ENCODE peak calls at places on chromosomes 13 and 19, in eight cellular contexts. R, J, W, S, P, A, M and H are unnamed samples.

GRCh38 chr19:35085947-35086346 is 29.7 kb upstream of the FXYD3 start:
- DNase-seq in P (no peak), A (no peak), R (no peak), J (peak; percentile 73), S (no peak), W (no peak), M (no peak), H (no peak)

GRCh38 chr19:5038631-5039271 is 69.8 kb downstream of the KDM4B start:
- DNase-seq in P (peak; percentile 33), S (no peak), A (peak; percentile 47), M (peak; percentile 54), W (peak; percentile 33), R (no peak), J (peak; percentile 31), H (no peak)

GRCh38 chr19:15187026-15188007 is 13.5 kb downstream of the NOTCH3 start:
- DNase-seq in J (no peak), P (no peak), R (no peak), W (no peak), A (no peak), M (peak; percentile 61), S (peak; percentile 27), H (no peak)

GRCh38 chr19:4279530-4280422 is 710 bp downstream of the SHD start:
- DNase-seq in W (no peak), R (no peak), P (no peak), M (no peak), S (no peak), A (peak; percentile 27), J (no peak), H (no peak)

GRCh38 chr13:77833331-77833863 is 85.2 kb downstream of the EDNRB start:
- DNase-seq in S (no peak), A (peak; percentile 10), M (no peak), R (peak; percentile 57), P (no peak), W (peak; percentile 73), J (no peak), H (no peak)

GRCh38 chr19:5967994-5968430 is 9.9 kb downstream of the RANBP3 start:
- DNase-seq in W (peak; percentile 85), S (peak; percentile 74), P (peak; percentile 69), A (peak; percentile 79), M (peak; percentile 77), R (peak; percentile 88), J (peak; percentile 74), H (no peak)

GRCh38 chr19:1250374-1251232 is 2.2 kb downstream of the MIDN start:
- DNase-seq in M (peak; percentile 79), P (peak; percentile 77), W (peak; percentile 63), S (peak; percentile 82), R (peak; percentile 87), J (peak; percentile 78), A (peak; percentile 96), H (no peak)

GRCh38 chr19:34430738-34431625 is 2.8 kb downstream of the UBA2 start:
- DNase-seq in A (peak; percentile 66), S (peak; percentile 20), P (peak; percentile 26), J (peak; percentile 81), M (peak; percentile 20), W (peak; percentile 63), R (peak; percentile 65), H (no peak)

GRCh38 chr13:106133025-106133424 is 402.4 kb downstream of the EFNB2 start:
- DNase-seq in W (peak; percentile 51), R (no peak), J (no peak), A (no peak), M (no peak), S (no peak), P (no peak), H (no peak)

GRCh38 chr19:3375221-3376088 is 9.1 kb downstream of the NFIC start:
- DNase-seq in W (peak; percentile 64), P (no peak), A (no peak), M (no peak), S (no peak), R (no peak), J (no peak), H (no peak)

GRCh38 chr19:13037718-13038117 is 42.4 kb downstream of the NFIX start:
- DNase-seq in S (no peak), A (no peak), J (no peak), W (no peak), R (no peak), M (no peak), P (no peak), H (no peak)

GRCh38 chr19:13037161-13037560 is 41.9 kb downstream of the NFIX start:
- DNase-seq in M (no peak), P (no peak), W (peak; percentile 85), S (no peak), R (no peak), J (peak; percentile 29), A (no peak), H (no peak)

GRCh38 chr19:13040232-13040915 is 45.1 kb downstream of the NFIX start:
- DNase-seq in J (no peak), A (no peak), R (no peak), M (no peak), P (no peak), S (no peak), W (peak; percentile 34), H (no peak)

GRCh38 chr19:13039211-13039789 is 44.0 kb downstream of the NFIX start:
- DNase-seq in J (no peak), W (no peak), A (no peak), S (no peak), R (no peak), P (no peak), M (no peak), H (no peak)

GRCh38 chr19:13038306-13039210 is 43.3 kb downstream of the NFIX start:
- DNase-seq in A (no peak), W (no peak), J (no peak), R (no peak), S (no peak), M (no peak), P (no peak), H (no peak)
- TF ChIP-seq CTCF in A (peak; percentile 10), W (no peak), J (no peak), R (no peak), S (no peak), M (no peak), P (no peak), H (no peak)

DNA sequence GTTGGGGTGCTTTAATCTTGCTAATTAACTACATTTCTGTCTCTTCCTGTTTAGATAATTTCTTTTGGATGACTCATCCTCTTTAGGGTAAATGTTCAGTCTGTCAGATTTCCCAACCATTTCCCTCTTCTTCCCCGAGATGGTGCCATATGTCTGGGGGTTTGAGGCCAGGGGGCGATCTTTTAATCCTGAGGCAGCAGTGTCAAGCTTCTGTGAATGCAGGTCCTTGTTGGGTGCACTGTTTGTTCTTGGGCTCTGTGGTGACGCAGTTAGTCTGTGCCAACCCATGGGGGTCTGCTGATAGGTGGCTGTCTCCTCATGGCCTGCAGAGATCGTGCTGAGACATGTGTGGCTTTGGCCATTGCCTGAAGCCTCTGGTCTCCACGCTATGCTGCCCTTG is 420.4 kb downstream of the NDFIP2 start:
- DNase-seq in J (no peak), P (no peak), S (no peak), A (peak; percentile 8), W (no peak), R (no peak), M (peak; percentile 12), H (no peak)
- TF ChIP-seq CTCF in J (no peak), P (no peak), S (no peak), A (peak; percentile 26), W (no peak), R (no peak), M (no peak), H (no peak)

DNA sequence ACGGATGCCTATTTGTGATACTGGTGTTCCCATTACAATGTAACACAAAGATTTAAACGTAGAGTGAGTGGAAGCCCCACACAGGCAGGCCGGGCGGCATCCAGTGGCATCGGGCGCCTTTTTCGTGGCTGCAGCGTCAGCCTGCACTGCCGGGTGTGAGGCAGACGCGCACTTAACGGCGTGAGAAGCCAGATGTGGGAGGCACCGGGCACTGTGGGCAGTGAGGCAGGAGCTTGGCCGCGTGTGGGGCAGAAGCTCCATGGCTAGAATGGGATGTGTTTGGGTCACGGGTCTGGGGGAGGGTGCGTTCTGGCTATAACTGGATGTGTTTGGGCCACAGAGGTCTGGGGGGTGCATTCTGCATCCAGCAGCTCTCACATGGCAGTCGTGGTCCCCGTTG is 63.1 kb upstream of the F7 start:
- DNase-seq in W (no peak), J (no peak), R (no peak), P (no peak), S (no peak), M (no peak), A (no peak), H (no peak)
- TF ChIP-seq CTCF in W (no peak), J (no peak), R (no peak), P (no peak), S (no peak), M (no peak), A (no peak), H (no peak)

GRCh38 chr19:18676692-18677091 is 6.8 kb upstream of the CRTC1 start:
- DNase-seq in R (no peak), M (no peak), A (no peak), J (no peak), P (no peak), W (no peak), S (no peak), H (no peak)
- TF ChIP-seq CTCF in R (no peak), M (no peak), A (no peak), J (no peak), P (no peak), W (no peak), S (no peak), H (no peak)

GRCh38 chr19:52273301-52273700 is 3.9 kb downstream of the ZNF766 start:
- DNase-seq in R (no peak), P (no peak), W (no peak), S (no peak), M (no peak), A (no peak), J (no peak), H (peak; percentile 70)
- TF ChIP-seq CTCF in R (no peak), P (no peak), W (no peak), S (no peak), M (no peak), A (no peak), J (no peak), H (no peak)

GRCh38 chr13:37602743-37603381 is 4.3 kb upstream of the POSTN start:
- DNase-seq in M (no peak), S (no peak), J (peak; percentile 0), R (peak; percentile 10), A (no peak), P (no peak), W (peak; percentile 67), H (no peak)

GRCh38 chr13:37608750-37609339 is 10.3 kb upstream of the POSTN start:
- DNase-seq in M (no peak), J (no peak), W (no peak), A (no peak), R (no peak), P (no peak), S (no peak), H (no peak)
- TF ChIP-seq CTCF in M (no peak), J (no peak), W (peak; percentile 55), A (peak; percentile 46), R (peak; percentile 64), P (peak; percentile 69), S (peak; percentile 16), H (peak; percentile 66)

GRCh38 chr13:51731759-51732158 is 72.2 kb downstream of the DHRS12 start:
- DNase-seq in R (no peak), J (no peak), S (no peak), W (peak; percentile 87), M (no peak), A (no peak), P (no peak), H (no peak)
- TF ChIP-seq CTCF in R (peak; percentile 41), J (no peak), S (no peak), W (peak; percentile 63), M (no peak), A (no peak), P (no peak), H (peak; percentile 77)